ENCODE peak calls at places on chromosomes 1 and 21, in six cellular contexts. C is HCT116, I is GM23338, Z is fibroblast of lung, U is neural progenitor cell, P is astrocyte. Y is an unnamed sample.

GRCh38 chr1:44947060-44947773 is 39.2 kb downstream of the EIF2B3 start:
- DNase-seq in C (no peak), I (no peak), Z (peak; percentile 84), U (no peak), P (peak; percentile 86), Y (peak; percentile 92)

GRCh38 chr1:150875197-150876110 is 945 bp downstream of the ARNT start:
- DNase-seq in C (no peak), I (peak; percentile 12), Z (peak; percentile 26), U (no peak), P (no peak), Y (no peak)

GRCh38 chr21:43302769-43303168 is 124.2 kb downstream of the SIK1 start:
- DNase-seq in C (no peak), I (no peak), Z (no peak), U (no peak), P (no peak), Y (no peak)

GRCh38 chr21:14889080-14889805 is 175.6 kb downstream of the NRIP1 start:
- DNase-seq in C (no peak), I (no peak), Z (peak; percentile 80), U (no peak), P (peak; percentile 79), Y (no peak)

GRCh38 chr1:157721985-157722384 is 21.4 kb upstream of the FCRL3 start:
- DNase-seq in C (no peak), I (no peak), Z (no peak), U (no peak), P (no peak), Y (no peak)

GRCh38 chr1:169102567-169102966 is 3.9 kb upstream of the ATP1B1 start:
- DNase-seq in C (no peak), I (no peak), Z (peak; percentile 77), U (peak; percentile 43), P (peak; percentile 87), Y (peak; percentile 26)

GRCh38 chr1:8238141-8239038 is 79.5 kb upstream of the SLC45A1 start:
- DNase-seq in C (no peak), I (peak; percentile 28), Z (peak; percentile 91), U (no peak), P (peak; percentile 98), Y (peak; percentile 71)

GRCh38 chr1:225877570-225877969 is 4.6 kb downstream of the TMEM63A start:
- DNase-seq in C (no peak), I (peak; percentile 79), Z (peak; percentile 45), U (peak; percentile 73), P (no peak), Y (peak; percentile 60)

GRCh38 chr1:213585959-213586608 is 401.7 kb upstream of the PROX1 start:
- DNase-seq in C (no peak), I (no peak), Z (no peak), U (no peak), P (no peak), Y (no peak)

GRCh38 chr1:213790565-213790964 is 197.2 kb upstream of the PROX1 start:
- DNase-seq in C (no peak), I (no peak), Z (no peak), U (no peak), P (no peak), Y (no peak)

GRCh38 chr1:20410555-20410954 is 75.5 kb downstream of the CAMK2N1 start:
- DNase-seq in C (no peak), I (no peak), Z (no peak), U (peak; percentile 47), P (no peak), Y (no peak)

GRCh38 chr1:234957330-234958065 is 171.1 kb downstream of the TOMM20 start:
- DNase-seq in C (peak; percentile 44), I (peak; percentile 42), Z (peak; percentile 98), U (peak; percentile 70), P (peak; percentile 97), Y (peak; percentile 46)

GRCh38 chr1:115329965-115330364 is 8.1 kb downstream of the NGF start:
- DNase-seq in C (no peak), I (no peak), Z (peak; percentile 32), U (no peak), P (peak; percentile 66), Y (no peak)

GRCh38 chr1:56196839-56197238 is 382.5 kb downstream of the PLPP3 start:
- DNase-seq in C (no peak), I (peak; percentile 37), Z (no peak), U (no peak), P (no peak), Y (peak; percentile 64)

GRCh38 chr1:154220970-154221814 is 437 bp downstream of the UBAP2L start:
- DNase-seq in C (no peak), I (peak; percentile 60), Z (peak; percentile 58), U (peak; percentile 75), P (no peak), Y (peak; percentile 32)

GRCh38 chr1:32817815-32818786 is 648 bp downstream of the S100PBP start:
- DNase-seq in C (peak; percentile 32), I (peak; percentile 85), Z (peak; percentile 40), U (peak; percentile 90), P (peak; percentile 34), Y (peak; percentile 58)

GRCh38 chr1:200029035-200029623 is 1.6 kb downstream of the NR5A2 start:
- DNase-seq in C (peak; percentile 4), I (peak; percentile 79), Z (peak; percentile 41), U (peak; percentile 81), P (no peak), Y (peak; percentile 69)
- TF ChIP-seq EZH2 in C (no peak), I (peak; percentile 8), Z (peak; percentile 81), U (peak; percentile 84), P (peak; percentile 81), Y (peak; percentile 75)

DNA sequence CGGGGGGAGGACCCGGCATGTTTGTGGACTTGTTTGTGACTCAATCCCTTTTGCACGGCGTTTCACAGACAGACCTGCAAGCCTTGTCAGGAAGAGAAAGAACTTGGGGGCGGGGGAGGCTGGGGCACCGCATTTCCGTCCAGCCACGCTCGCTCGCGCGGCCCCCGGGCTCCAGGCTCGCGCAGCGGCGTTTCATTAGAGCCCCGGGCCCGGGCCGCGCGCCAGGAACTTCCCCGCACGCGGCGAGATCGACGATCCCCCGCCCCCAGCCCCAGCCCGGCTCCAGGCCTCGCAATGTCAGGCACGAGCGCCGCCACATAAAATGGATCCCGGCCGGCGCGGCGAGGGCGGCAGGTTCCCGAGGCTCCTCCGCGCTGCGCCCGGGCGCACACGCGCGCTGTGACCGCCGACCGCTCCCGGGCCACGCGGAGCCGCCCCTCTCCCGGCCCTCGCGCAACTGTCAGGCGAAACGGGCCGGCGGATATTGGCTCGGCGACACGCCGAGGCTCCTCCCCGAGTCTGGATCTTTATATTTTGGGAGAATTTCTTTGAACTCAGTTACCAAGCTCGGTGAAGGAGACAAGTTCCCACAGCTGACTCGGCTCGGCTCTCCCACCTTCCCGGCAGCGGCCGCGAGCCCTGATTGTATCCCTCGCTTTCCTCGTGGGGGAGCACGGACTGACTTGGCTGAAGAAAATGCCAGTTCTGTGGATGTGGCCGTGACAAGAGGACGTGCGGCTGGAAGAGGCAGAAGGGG is at the start of gene KIF26B:
- DNase-seq in C (no peak), I (peak; percentile 48), Z (peak; percentile 48), U (peak; percentile 65), P (peak; percentile 63), Y (peak; percentile 32)
- TF ChIP-seq EZH2 in C (no peak), I (no peak), Z (no peak), U (peak; percentile 17), P (no peak), Y (no peak)

DNA sequence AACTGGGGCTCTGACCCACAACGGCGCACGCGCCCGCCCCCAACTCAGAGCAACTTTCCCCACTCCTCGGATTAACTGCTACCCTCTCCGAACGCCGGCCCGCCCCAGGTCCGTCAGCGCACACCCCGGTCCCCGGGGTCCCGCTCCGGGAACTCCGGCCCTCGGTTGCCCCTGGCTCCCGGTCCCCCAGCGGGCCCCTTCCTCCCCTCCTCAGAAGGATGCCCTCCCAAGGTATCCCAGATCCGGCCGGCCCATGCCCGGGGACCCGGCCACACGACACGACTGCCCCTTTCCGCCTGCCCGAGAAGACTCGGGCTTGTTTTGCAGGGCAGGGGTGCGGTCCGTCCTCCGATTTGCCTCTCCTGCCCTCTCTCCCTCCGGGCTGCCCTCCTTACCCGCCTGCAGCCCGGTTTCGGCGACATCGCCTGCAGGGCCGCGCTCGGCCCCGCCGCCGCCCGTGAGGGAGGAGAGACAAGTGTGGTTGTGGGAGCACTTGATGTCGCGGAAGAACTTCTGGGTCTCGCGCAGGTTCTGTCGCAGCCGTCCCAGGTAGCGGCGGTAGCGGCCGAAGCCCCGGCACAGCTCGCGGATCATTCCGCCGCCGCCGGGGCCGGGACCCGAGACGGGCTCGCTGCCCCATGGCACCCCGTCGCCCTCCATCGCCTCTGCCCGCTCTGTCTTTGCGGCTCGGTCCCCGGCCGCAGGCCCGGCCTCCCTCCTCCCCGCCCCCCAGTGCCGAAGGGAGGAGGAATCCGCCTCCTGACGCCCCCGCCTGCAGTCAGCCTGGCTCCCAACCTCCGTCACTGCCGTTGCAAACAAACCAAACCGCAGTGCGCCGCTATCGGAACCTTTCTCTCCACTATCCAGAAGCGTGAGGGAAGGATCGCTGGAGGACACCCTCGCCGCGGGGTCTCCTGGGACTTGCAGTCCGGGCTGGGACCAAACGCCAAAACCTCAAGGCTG is at the start of gene DSTYK:
- DNase-seq in C (peak; percentile 92), I (peak; percentile 99), Z (peak; percentile 98), U (peak; percentile 98), P (peak; percentile 95), Y (peak; percentile 95)
- TF ChIP-seq EZH2 in C (no peak), I (no peak), Z (no peak), U (peak; percentile 43), P (no peak), Y (no peak)

DNA sequence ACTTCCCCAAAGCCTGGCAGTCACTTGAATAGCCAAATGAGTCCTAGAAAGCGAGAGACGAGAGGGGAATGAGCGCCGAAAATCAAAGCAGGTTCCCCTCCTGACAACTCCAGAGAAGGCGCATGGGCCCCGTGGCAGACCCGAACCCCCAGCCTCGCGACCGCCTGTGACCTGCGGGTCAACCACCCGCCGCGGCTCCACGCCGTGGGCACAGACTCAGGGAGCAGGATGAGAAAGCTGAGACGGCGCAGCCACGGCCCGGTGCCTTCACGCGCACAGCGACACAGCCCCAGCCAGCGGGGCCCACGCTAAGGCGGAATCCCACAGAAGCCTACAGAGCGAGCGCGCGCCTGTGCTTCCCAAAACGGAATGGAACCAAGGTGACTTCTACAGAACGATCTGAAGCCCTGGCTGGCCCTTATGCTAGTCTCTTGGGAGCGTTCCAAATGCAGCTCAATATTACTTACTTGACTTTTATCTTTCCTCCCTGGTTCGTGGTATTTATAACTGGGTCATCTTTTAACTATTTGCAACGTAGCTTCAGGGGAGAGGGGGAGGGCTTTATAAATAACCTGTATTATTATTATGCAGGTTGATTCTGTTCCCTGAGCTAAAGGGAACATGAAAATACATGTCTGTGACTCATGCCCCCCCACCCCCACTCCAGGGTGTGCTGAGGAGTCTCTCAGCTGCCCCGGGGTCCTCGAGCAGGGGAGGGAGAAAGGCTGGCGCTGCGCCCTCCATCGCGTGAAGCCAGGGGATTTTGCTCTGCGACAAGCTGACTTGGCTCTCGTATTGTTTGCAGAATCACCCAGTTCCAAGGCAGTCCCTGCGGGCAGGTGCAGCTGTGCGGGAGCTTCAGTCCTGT is 1.7 kb downstream of the TSPEAR start:
- DNase-seq in C (no peak), I (peak; percentile 48), Z (no peak), U (peak; percentile 57), P (no peak), Y (no peak)
- TF ChIP-seq EZH2 in C (no peak), I (peak; percentile 84), Z (peak; percentile 70), U (peak; percentile 93), P (peak; percentile 65), Y (peak; percentile 62)